ENCODE peak calls at places on chromosome 18, in five cellular contexts. O is A549, P is K562, H is GM12878, M is stomach. E is an unnamed sample.

GRCh38 chr18:74468547-74469014 is 11.5 kb upstream of the DIPK1C start:
- DNase-seq in O (no peak), P (no peak), H (no peak), M (no peak), E (no peak)

GRCh38 chr18:61727241-61727640 is 165.6 kb downstream of the RNF152 start:
- DNase-seq in O (no peak), P (no peak), H (no peak), M (no peak), E (no peak)

GRCh38 chr18:38551881-38552280 is 986.3 kb upstream of the CELF4 start:
- DNase-seq in O (no peak), P (no peak), H (no peak), M (no peak), E (no peak)

GRCh38 chr18:5066380-5066977 is 130.6 kb downstream of the AKAIN1 start:
- DNase-seq in O (peak), P (peak), H (no peak), M (no peak), E (no peak)

GRCh38 chr18:13120967-13121586 is 97.5 kb upstream of the LDLRAD4 start:
- DNase-seq in O (no peak), P (no peak), H (no peak), M (no peak), E (no peak)

GRCh38 chr18:21449367-21450250 is 150.9 kb downstream of the ESCO1 start:
- DNase-seq in O (no peak), P (no peak), H (no peak), M (no peak), E (no peak)

GRCh38 chr18:37552296-37552695 is 13.3 kb downstream of the CELF4 start:
- DNase-seq in O (no peak), P (no peak), H (no peak), M (no peak), E (no peak)

GRCh38 chr18:623760-624620 is 27.2 kb downstream of the CLUL1 start:
- DNase-seq in O (peak), P (peak), H (no peak), M (peak), E (peak)

GRCh38 chr18:22547807-22548561 is 130.3 kb upstream of the CTAGE1 start:
- DNase-seq in O (no peak), P (no peak), H (no peak), M (no peak), E (no peak)

GRCh38 chr18:51666717-51667320 is 469.3 kb upstream of the MEX3C start:
- DNase-seq in O (peak), P (no peak), H (no peak), M (peak), E (no peak)

GRCh38 chr18:50659091-50660003 is 99.5 kb downstream of the MAPK4 start:
- DNase-seq in O (peak), P (no peak), H (no peak), M (no peak), E (no peak)

GRCh38 chr18:41761329-41762028 is 193.6 kb upstream of the PIK3C3 start:
- DNase-seq in O (peak), P (no peak), H (no peak), M (no peak), E (no peak)

GRCh38 chr18:41753826-41754225 is 201.2 kb upstream of the PIK3C3 start:
- DNase-seq in O (no peak), P (no peak), H (no peak), M (no peak), E (no peak)

GRCh38 chr18:41754332-41754731 is 200.7 kb upstream of the PIK3C3 start:
- DNase-seq in O (no peak), P (no peak), H (no peak), M (no peak), E (no peak)

GRCh38 chr18:41756141-41756540 is 198.9 kb upstream of the PIK3C3 start:
- DNase-seq in O (no peak), P (no peak), H (no peak), M (no peak), E (no peak)

DNA sequence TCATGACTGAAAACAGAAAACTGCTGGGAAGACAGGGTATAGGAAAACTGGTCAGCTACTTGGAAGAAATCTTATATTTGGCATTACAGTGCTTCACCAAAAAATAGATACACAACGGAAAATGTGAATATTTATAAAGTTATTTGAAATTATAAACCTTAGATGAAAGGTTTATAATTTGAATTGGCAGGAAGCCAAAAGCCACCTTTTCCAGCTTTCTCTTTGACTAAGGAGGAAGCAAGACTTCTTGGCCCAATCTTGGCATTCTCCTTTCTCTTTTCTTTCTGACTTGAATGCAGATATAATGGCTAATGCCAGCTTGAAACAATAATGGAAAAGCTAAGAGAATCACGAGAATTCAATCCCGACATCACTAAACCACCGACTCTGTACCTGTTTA is 196.5 kb upstream of the PIK3C3 start:
- DNase-seq in O (no peak), P (no peak), H (no peak), M (no peak), E (no peak)
- H3K27ac ChIP-seq in O (no peak), P (no peak), H (no peak), M (no peak), E (no peak)

DNA sequence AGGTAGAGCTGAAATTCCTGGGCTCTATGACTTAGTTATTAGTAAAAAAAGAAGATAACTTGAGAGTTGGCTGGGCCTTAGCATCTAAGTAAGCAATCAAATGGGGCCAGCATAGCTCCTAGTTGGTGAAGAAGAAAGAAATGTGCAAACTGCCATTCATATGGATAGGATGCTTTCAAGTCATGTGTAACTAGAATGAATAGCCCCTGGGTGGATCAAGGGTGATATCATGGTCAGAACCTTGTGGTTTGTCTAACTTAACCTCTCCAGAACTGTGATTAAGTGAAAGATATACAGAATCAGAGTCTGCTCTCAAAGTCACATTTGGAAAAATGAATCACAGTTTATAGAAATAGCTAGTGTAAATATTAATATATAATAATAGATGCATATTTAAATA is 198.7 kb upstream of the DTNA start:
- DNase-seq in O (no peak), P (no peak), H (no peak), M (no peak), E (no peak)
- H3K4me3 ChIP-seq in O (no peak), P (no peak), H (no peak), M (no peak), E (no peak)

DNA sequence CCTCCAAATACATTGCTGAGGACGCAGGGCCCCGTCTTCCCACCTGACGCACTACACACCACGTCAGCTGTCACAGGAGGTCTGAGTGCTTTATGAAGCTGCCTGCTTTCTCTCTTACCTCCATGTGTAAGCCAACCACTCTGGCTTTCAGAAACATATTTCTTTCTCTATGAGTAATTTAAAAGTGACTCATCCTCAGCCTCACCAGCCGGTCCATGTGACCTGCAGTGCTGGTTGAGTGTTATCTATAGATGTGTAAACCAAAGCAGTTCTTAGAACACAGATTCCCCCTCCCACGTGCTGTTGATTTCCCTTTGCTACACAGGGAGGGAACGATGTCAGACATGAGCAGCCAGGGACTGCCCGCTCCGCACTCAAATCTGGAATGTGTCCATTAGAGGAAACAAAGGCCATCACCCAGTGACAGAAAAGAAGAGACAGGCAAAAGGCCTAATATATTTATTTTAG is 157.8 kb downstream of the BCL2 start:
- DNase-seq in O (peak), P (peak), H (peak), M (peak), E (peak)
- TF ChIP-seq EP300 in O (no peak), P (no peak), H (peak), M (no peak), E (peak)

GRCh38 chr18:80245781-80246655 is 1.3 kb downstream of the PARD6G start:
- DNase-seq in O (no peak), P (no peak), H (no peak), M (no peak), E (no peak)

GRCh38 chr18:80246656-80247402 is 485 bp downstream of the PARD6G start:
- DNase-seq in O (no peak), P (peak), H (no peak), M (no peak), E (no peak)

GRCh38 chr18:80244956-80245730 is 2.2 kb downstream of the PARD6G start:
- DNase-seq in O (no peak), P (no peak), H (no peak), M (no peak), E (no peak)

GRCh38 chr18:80249217-80250093 is 2.1 kb upstream of the PARD6G start:
- DNase-seq in O (no peak), P (no peak), H (no peak), M (no peak), E (no peak)

GRCh38 chr18:80247403-80247916 is at the start of gene PARD6G:
- DNase-seq in O (peak), P (peak), H (no peak), M (peak), E (peak)
- H3K27ac ChIP-seq in O (peak), P (no peak), H (no peak), M (peak), E (peak)